ENCODE peak calls at places on chromosomes 13 and 19, in six cellular contexts. A is breast epithelium, D is cardiac muscle cell, Y is kidney, W is endodermal cell, U is psoas muscle. T is an unnamed sample. For H3K36me3, the result is how much of the 10 kb centered on the place peaks cover.

GRCh38 chr19:43625918-43626579 is 6.6 kb upstream of the ZNF428 start:
- DNase-seq in A (no peak), D (peak), Y (no peak), W (peak), U (no peak), T (no peak)

GRCh38 chr19:58330458-58330857 is 3.7 kb downstream of the ZSCAN22 start:
- DNase-seq in A (no peak), D (no peak), Y (no peak), W (no peak), U (no peak), T (no peak)

GRCh38 chr19:10835754-10836477 is at the start of gene TMED1:
- DNase-seq in A (peak), D (peak), Y (peak), W (peak), U (peak), T (peak)

GRCh38 chr19:41821003-41821735 is 23.3 kb downstream of the LYPD4 start:
- DNase-seq in A (no peak), D (no peak), Y (no peak), W (peak), U (no peak), T (no peak)

GRCh38 chr13:48412881-48413351 is at the start of gene LPAR6:
- DNase-seq in A (no peak), D (no peak), Y (no peak), W (peak), U (peak), T (peak)

GRCh38 chr19:48683349-48683748 is 10.5 kb upstream of the NTN5 start:
- DNase-seq in A (no peak), D (no peak), Y (peak), W (no peak), U (peak), T (no peak)

GRCh38 chr13:103772576-103772975 is 706.4 kb upstream of the SLC10A2 start:
- DNase-seq in A (no peak), D (no peak), Y (no peak), W (peak), U (no peak), T (no peak)

GRCh38 chr19:41939861-41940442 is 11.7 kb upstream of the ERFL start:
- DNase-seq in A (no peak), D (peak), Y (peak), W (peak), U (no peak), T (peak)

GRCh38 chr13:111385182-111385857 is 64.9 kb downstream of the TEX29 start:
- DNase-seq in A (no peak), D (no peak), Y (no peak), W (peak), U (peak), T (no peak)

GRCh38 chr13:25840261-25840660 is 211.6 kb downstream of the SHISA2 start:
- DNase-seq in A (no peak), D (no peak), Y (no peak), W (no peak), U (no peak), T (no peak)

GRCh38 chr13:99174533-99175100 is 26.0 kb upstream of the UBAC2 start:
- DNase-seq in A (no peak), D (no peak), Y (no peak), W (no peak), U (no peak), T (no peak)

GRCh38 chr13:99464441-99464949 is 36.8 kb upstream of the TM9SF2 start:
- DNase-seq in A (no peak), D (no peak), Y (no peak), W (no peak), U (no peak), T (peak)

GRCh38 chr19:11435833-11436313 is 438 bp downstream of the PRKCSH start:
- DNase-seq in A (no peak), D (peak), Y (peak), W (no peak), U (no peak), T (no peak)

GRCh38 chr19:41955521-41955920 is 3.6 kb downstream of the RABAC1 start:
- DNase-seq in A (no peak), D (no peak), Y (no peak), W (no peak), U (no peak), T (no peak)

GRCh38 chr13:69579351-69579750 is 528.3 kb upstream of the ATXN8OS start:
- DNase-seq in A (no peak), D (peak), Y (no peak), W (no peak), U (no peak), T (no peak)

GRCh38 chr13:102183509-102184182 is 218.2 kb downstream of the FGF14 start:
- DNase-seq in A (no peak), D (no peak), Y (no peak), W (no peak), U (no peak), T (no peak)

GRCh38 chr19:7905298-7905697 is 1.6 kb downstream of the MAP2K7 start:
- DNase-seq in A (no peak), D (no peak), Y (no peak), W (no peak), U (no peak), T (no peak)

GRCh38 chr13:30577381-30577780 is 40.3 kb upstream of the USPL1 start:
- DNase-seq in A (no peak), D (no peak), Y (no peak), W (no peak), U (no peak), T (peak)

GRCh38 chr19:34573226-34573864 is 91.8 kb downstream of the WTIP start:
- DNase-seq in A (no peak), D (no peak), Y (no peak), W (no peak), U (no peak), T (no peak)

GRCh38 chr19:9620842-9621155 is 233 bp downstream of the ZNF561 start:
- DNase-seq in A (no peak), D (no peak), Y (no peak), W (no peak), U (no peak), T (no peak)
- H3K27ac ChIP-seq in A (peak), D (peak), Y (peak), W (peak), U (peak), T (peak)

GRCh38 chr19:35724560-35724959 is 6.8 kb downstream of the KMT2B start:
- DNase-seq in A (no peak), D (no peak), Y (peak), W (no peak), U (no peak), T (no peak)
- H3K36me3 ChIP-seq in A (under half), D (half or more), Y (half or more), W (half or more), U (half or more), T (half or more)

GRCh38 chr19:52691737-52692136 is 43.1 kb downstream of the ZNF611 start:
- DNase-seq in A (no peak), D (no peak), Y (no peak), W (no peak), U (no peak), T (no peak)

GRCh38 chr19:52691215-52691610 is 43.6 kb downstream of the ZNF611 start:
- DNase-seq in A (no peak), D (no peak), Y (no peak), W (peak), U (no peak), T (no peak)

GRCh38 chr19:52689804-52690394 is 44.9 kb downstream of the ZNF611 start:
- DNase-seq in A (peak), D (peak), Y (peak), W (peak), U (peak), T (no peak)

GRCh38 chr19:52692431-52693008 is 42.3 kb downstream of the ZNF611 start:
- DNase-seq in A (no peak), D (no peak), Y (no peak), W (no peak), U (no peak), T (no peak)

GRCh38 chr19:52690395-52691214 is 44.2 kb downstream of the ZNF611 start:
- DNase-seq in A (peak), D (peak), Y (peak), W (peak), U (peak), T (peak)
- H3K4me3 ChIP-seq in A (peak), D (peak), Y (peak), W (peak), U (peak), T (peak)

DNA sequence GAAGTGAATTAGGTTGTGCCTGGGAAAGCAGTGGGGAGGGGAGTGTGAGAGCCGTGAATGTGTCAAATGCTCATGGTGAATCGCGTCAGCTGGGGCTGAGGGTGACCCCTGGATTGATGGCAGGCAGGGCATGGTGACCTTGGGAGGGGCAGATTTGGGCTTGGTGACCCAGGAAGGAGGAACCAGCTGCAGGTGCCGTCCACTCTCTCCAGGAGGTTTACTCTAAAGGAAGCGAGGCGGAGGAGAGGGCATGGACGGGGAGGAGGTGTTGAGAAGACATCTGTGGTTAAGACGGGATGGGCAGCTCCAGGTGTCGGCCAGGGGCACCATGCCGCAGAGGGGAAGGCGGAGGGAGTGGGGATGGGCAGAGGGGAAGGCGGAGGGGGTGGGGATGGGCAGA is 28.7 kb downstream of the TMEM255B start:
- DNase-seq in A (no peak), D (no peak), Y (no peak), W (peak), U (no peak), T (no peak)
- H3K27ac ChIP-seq in A (no peak), D (no peak), Y (no peak), W (no peak), U (no peak), T (no peak)

GRCh38 chr19:4096049-4096892 is 27.7 kb downstream of the MAP2K2 start:
- DNase-seq in A (no peak), D (no peak), Y (no peak), W (no peak), U (peak), T (no peak)

GRCh38 chr19:4093643-4094175 is 27.0 kb upstream of the ZBTB7A start:
- DNase-seq in A (no peak), D (no peak), Y (no peak), W (no peak), U (no peak), T (no peak)

GRCh38 chr19:4094761-4095487 is 28.2 kb upstream of the ZBTB7A start:
- DNase-seq in A (no peak), D (no peak), Y (no peak), W (no peak), U (no peak), T (no peak)

GRCh38 chr19:4094291-4094690 is 27.6 kb upstream of the ZBTB7A start:
- DNase-seq in A (no peak), D (no peak), Y (no peak), W (no peak), U (peak), T (no peak)

GRCh38 chr19:4095488-4095844 is 28.5 kb downstream of the MAP2K2 start:
- DNase-seq in A (no peak), D (no peak), Y (no peak), W (no peak), U (no peak), T (no peak)
- H3K36me3 ChIP-seq in A (under half), D (under half), Y (under half), W (under half), U (half or more), T (under half)

DNA sequence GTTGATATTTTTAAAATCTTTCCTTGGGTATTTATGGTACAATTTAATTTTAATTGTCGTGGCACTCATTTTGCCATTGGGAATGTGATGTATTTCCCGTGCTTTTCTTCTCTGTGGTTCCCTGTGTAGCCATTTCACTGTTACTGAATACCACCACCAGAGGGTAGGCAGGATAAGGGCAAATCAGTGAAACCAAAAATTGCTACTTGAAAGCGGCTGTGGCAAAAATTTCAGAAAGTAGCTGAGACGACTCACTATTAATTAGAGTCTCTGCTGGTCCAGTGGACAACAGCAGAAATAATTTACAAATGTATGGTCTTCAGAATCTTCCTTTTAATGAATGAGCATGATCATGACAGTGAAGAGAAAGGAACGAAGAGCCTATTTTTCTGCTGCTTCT is 34.4 kb upstream of the MIR17HG start:
- DNase-seq in A (no peak), D (peak), Y (no peak), W (peak), U (no peak), T (peak)
- H3K4me3 ChIP-seq in A (no peak), D (no peak), Y (no peak), W (no peak), U (no peak), T (no peak)

DNA sequence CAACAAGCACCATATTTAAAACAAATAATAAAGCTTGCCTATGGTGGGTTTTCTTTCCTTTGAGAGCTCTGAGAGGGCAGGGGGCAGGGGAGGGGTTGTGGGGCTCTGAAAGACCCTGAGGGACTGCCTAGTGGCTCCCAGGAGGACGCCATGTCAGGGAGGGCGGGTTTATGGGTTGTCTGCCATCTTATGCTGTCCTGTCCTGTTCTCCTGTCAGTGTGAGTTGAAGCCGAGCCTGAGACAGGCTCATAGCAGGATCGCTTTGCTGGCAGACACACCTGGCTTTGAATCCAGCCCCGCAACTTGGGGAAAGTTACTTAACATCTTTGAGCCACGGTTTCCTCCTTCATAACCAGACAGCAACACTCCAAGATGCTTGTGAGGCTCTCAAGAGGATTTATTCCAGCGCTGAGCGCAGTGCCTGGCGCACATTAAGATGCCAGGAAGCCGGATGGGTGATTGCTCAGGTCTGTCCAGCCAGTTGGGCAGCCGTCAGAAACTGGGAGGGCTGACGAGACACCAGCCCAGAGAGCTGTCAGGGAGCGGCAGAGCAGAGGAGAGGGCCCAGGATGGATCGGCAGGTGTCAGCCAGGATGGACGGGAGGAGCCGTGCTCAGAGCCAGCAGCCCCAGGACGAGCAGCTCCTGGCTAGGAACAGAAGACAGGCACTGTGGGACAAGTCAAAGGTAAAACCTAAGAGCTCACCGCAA is 36.8 kb upstream of the C1QTNF9 start:
- DNase-seq in A (no peak), D (no peak), Y (no peak), W (peak), U (no peak), T (peak)
- H3K27ac ChIP-seq in A (peak), D (peak), Y (peak), W (peak), U (peak), T (peak)

DNA sequence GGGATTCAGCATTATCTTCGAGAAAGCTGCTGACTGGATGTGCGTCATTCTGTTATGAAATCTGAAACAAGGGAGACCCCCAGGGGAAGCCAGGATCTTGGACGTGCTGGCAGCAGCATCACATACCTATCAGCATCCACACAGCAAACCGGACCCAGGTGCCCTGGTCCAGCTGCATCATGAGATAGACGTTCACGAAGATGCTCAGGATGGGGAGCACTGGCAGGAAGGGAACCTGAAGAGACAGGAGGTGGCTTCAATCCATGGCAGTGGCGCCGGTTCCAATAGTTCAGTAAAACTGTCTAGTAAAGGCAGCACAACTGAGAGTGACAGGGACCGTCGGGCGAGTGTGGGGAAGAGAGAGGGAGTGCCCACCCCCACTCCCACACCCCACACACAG is 79.5 kb downstream of the SLC7A1 start:
- DNase-seq in A (no peak), D (no peak), Y (no peak), W (no peak), U (no peak), T (no peak)
- H3K36me3 ChIP-seq in A (under half), D (under half), Y (under half), W (under half), U (under half), T (under half)

DNA sequence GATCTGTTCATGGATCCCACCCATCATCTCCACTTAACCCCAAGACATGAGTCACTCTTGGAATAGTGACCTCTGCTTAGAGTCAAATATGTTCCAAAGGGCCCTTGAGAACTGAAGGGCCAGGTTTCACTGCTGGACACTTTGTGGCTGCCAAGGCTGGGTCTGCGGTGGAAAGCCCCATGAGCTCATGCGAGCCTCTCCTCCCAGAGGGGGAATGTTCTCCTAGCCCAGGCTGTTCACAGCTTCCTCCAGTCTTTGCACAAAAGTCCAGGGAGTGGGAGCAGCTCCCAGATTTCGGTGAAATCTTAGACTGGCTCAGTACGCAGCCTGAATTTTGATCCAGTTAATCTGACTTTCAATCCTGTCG is 732 bp upstream of the DCLK1 start:
- DNase-seq in A (no peak), D (no peak), Y (peak), W (no peak), U (peak), T (no peak)
- H3K4me3 ChIP-seq in A (peak), D (no peak), Y (no peak), W (no peak), U (peak), T (no peak)

GRCh38 chr13:42894765-42895181 is 97.3 kb downstream of the EPSTI1 start:
- DNase-seq in A (no peak), D (no peak), Y (no peak), W (no peak), U (no peak), T (no peak)
- H3K27ac ChIP-seq in A (no peak), D (no peak), Y (no peak), W (no peak), U (no peak), T (no peak)